ENCODE peak calls at places on chromosome 1, in ten cellular contexts. S is psoas muscle, G is brain microvascular endothelial cell, V is testis, O is fibroblast of lung, B is OCI-LY7, X is prostate gland, M is ovary, E is cardiac muscle cell, Y is left ventricle myocardium inferior. T is an unnamed sample.

GRCh38 chr1:65393345-65393744 is 27.1 kb upstream of the LEPR start:
- DNase-seq in S (no peak), G (peak), V (no peak), O (peak), B (no peak), X (no peak), M (no peak), E (peak), Y (no peak), T (no peak)

GRCh38 chr1:62493656-62494055 is 56.8 kb downstream of the USP1 start:
- DNase-seq in S (no peak), G (no peak), V (no peak), O (peak), B (no peak), X (no peak), M (no peak), E (no peak), Y (no peak), T (no peak)

GRCh38 chr1:150971583-150972416 is 2.8 kb downstream of the CERS2 start:
- DNase-seq in S (no peak), G (no peak), V (no peak), O (no peak), B (peak), X (no peak), M (no peak), E (no peak), Y (no peak), T (no peak)

GRCh38 chr1:184698969-184699368 is 55.7 kb downstream of the EDEM3 start:
- DNase-seq in S (no peak), G (no peak), V (no peak), O (no peak), B (no peak), X (no peak), M (no peak), E (no peak), Y (no peak), T (no peak)

GRCh38 chr1:239367417-239367816 is 19.0 kb upstream of the CHRM3 start:
- DNase-seq in S (no peak), G (no peak), V (no peak), O (no peak), B (no peak), X (no peak), M (no peak), E (no peak), Y (no peak), T (no peak)

GRCh38 chr1:91846007-91846620 is 39.8 kb downstream of the TGFBR3 start:
- DNase-seq in S (no peak), G (no peak), V (peak), O (peak), B (no peak), X (peak), M (peak), E (peak), Y (no peak), T (peak)

GRCh38 chr1:117638759-117639158 is 32.9 kb downstream of the TENT5C start:
- DNase-seq in S (no peak), G (no peak), V (no peak), O (no peak), B (peak), X (no peak), M (no peak), E (no peak), Y (no peak), T (no peak)

GRCh38 chr1:206141996-206142395 is 24.8 kb upstream of the AVPR1B start:
- DNase-seq in S (no peak), G (no peak), V (no peak), O (no peak), B (no peak), X (no peak), M (no peak), E (no peak), Y (no peak), T (no peak)

GRCh38 chr1:218836264-218836663 is 337.4 kb upstream of the LYPLAL1 start:
- DNase-seq in S (no peak), G (no peak), V (no peak), O (no peak), B (no peak), X (no peak), M (no peak), E (no peak), Y (no peak), T (no peak)

GRCh38 chr1:230327892-230328284 is 98.2 kb downstream of the PGBD5 start:
- DNase-seq in S (no peak), G (peak), V (no peak), O (peak), B (no peak), X (no peak), M (no peak), E (no peak), Y (no peak), T (no peak)

GRCh38 chr1:154895779-154896178 is 25.7 kb upstream of the KCNN3 start:
- DNase-seq in S (no peak), G (no peak), V (no peak), O (no peak), B (no peak), X (no peak), M (no peak), E (peak), Y (no peak), T (no peak)

GRCh38 chr1:154996966-154997701 is 3.7 kb downstream of the LENEP start:
- DNase-seq in S (no peak), G (no peak), V (no peak), O (no peak), B (no peak), X (no peak), M (no peak), E (no peak), Y (no peak), T (no peak)

GRCh38 chr1:156284112-156284511 is at the start of gene TMEM79:
- DNase-seq in S (no peak), G (no peak), V (no peak), O (no peak), B (no peak), X (peak), M (no peak), E (no peak), Y (no peak), T (no peak)

GRCh38 chr1:41666991-41667631 is 182.6 kb upstream of the EDN2 start:
- DNase-seq in S (no peak), G (no peak), V (no peak), O (peak), B (peak), X (peak), M (no peak), E (no peak), Y (no peak), T (no peak)

GRCh38 chr1:31111290-31111951 is 45.9 kb upstream of the PUM1 start:
- DNase-seq in S (peak), G (no peak), V (no peak), O (peak), B (no peak), X (peak), M (no peak), E (peak), Y (peak), T (no peak)

GRCh38 chr1:179047637-179048002 is 21.9 kb downstream of the FAM20B start:
- DNase-seq in S (no peak), G (no peak), V (no peak), O (peak), B (no peak), X (no peak), M (no peak), E (no peak), Y (no peak), T (no peak)

GRCh38 chr1:7808253-7808844 is 24.3 kb downstream of the PER3 start:
- DNase-seq in S (no peak), G (no peak), V (no peak), O (peak), B (peak), X (no peak), M (no peak), E (peak), Y (no peak), T (no peak)

GRCh38 chr1:51304360-51304759 is 26.0 kb downstream of the TTC39A start:
- DNase-seq in S (no peak), G (no peak), V (no peak), O (no peak), B (no peak), X (no peak), M (no peak), E (no peak), Y (no peak), T (no peak)

GRCh38 chr1:164673584-164674214 is 114.7 kb downstream of the PBX1 start:
- DNase-seq in S (peak), G (no peak), V (peak), O (no peak), B (peak), X (no peak), M (no peak), E (no peak), Y (no peak), T (no peak)

GRCh38 chr1:175191654-175192053 is 922 bp downstream of the KIAA0040 start:
- DNase-seq in S (no peak), G (no peak), V (no peak), O (no peak), B (peak), X (peak), M (peak), E (no peak), Y (no peak), T (no peak)

GRCh38 chr1:60620107-60620506 is 462.3 kb upstream of the NFIA start:
- DNase-seq in S (no peak), G (no peak), V (no peak), O (no peak), B (no peak), X (no peak), M (no peak), E (no peak), Y (peak), T (no peak)

GRCh38 chr1:212532469-212533235 is 75.9 kb upstream of the ATF3 start:
- DNase-seq in S (no peak), G (no peak), V (no peak), O (no peak), B (no peak), X (no peak), M (no peak), E (no peak), Y (no peak), T (no peak)

GRCh38 chr1:16617101-16617727 is 3.9 kb upstream of the NBPF1 start:
- DNase-seq in S (no peak), G (no peak), V (no peak), O (no peak), B (no peak), X (no peak), M (no peak), E (no peak), Y (no peak), T (no peak)

GRCh38 chr1:80925130-80925780 is 875.5 kb upstream of the ADGRL2 start:
- DNase-seq in S (no peak), G (no peak), V (no peak), O (no peak), B (no peak), X (no peak), M (no peak), E (no peak), Y (no peak), T (no peak)

GRCh38 chr1:43348809-43349593 is 9.8 kb upstream of the CDC20 start:
- DNase-seq in S (peak), G (peak), V (peak), O (peak), B (peak), X (peak), M (peak), E (peak), Y (peak), T (no peak)

GRCh38 chr1:230280906-230281413 is 145.2 kb downstream of the PGBD5 start:
- DNase-seq in S (no peak), G (no peak), V (no peak), O (no peak), B (no peak), X (no peak), M (peak), E (no peak), Y (no peak), T (no peak)

GRCh38 chr1:83978056-83978455 is 20.9 kb downstream of the TTLL7 start:
- DNase-seq in S (no peak), G (no peak), V (no peak), O (no peak), B (no peak), X (no peak), M (no peak), E (no peak), Y (no peak), T (no peak)

GRCh38 chr1:59776960-59777852 is 37.5 kb upstream of the HOOK1 start:
- DNase-seq in S (no peak), G (no peak), V (no peak), O (peak), B (no peak), X (no peak), M (no peak), E (peak), Y (no peak), T (no peak)

GRCh38 chr1:161038523-161039153 is at the start of gene TSTD1:
- DNase-seq in S (peak), G (no peak), V (peak), O (no peak), B (peak), X (peak), M (peak), E (peak), Y (peak), T (no peak)

GRCh38 chr1:101474039-101474665 is 237.3 kb downstream of the S1PR1 start:
- DNase-seq in S (no peak), G (no peak), V (peak), O (no peak), B (peak), X (no peak), M (no peak), E (peak), Y (no peak), T (no peak)

GRCh38 chr1:180241716-180242544 is 11.9 kb downstream of the LHX4 start:
- DNase-seq in S (no peak), G (no peak), V (peak), O (no peak), B (no peak), X (no peak), M (no peak), E (peak), Y (no peak), T (no peak)

GRCh38 chr1:55559802-55560201 is 344.6 kb upstream of the USP24 start:
- DNase-seq in S (no peak), G (no peak), V (no peak), O (no peak), B (no peak), X (no peak), M (no peak), E (no peak), Y (no peak), T (no peak)
- TF ChIP-seq CTCF in S (no peak), G (no peak), V (no peak), O (no peak), B (no peak), X (no peak), M (no peak), E (no peak), Y (no peak), T (no peak)

GRCh38 chr1:63983391-63984256 is 209.8 kb downstream of the ROR1 start:
- DNase-seq in S (no peak), G (no peak), V (no peak), O (peak), B (no peak), X (no peak), M (no peak), E (no peak), Y (no peak), T (no peak)
- H3K27ac ChIP-seq in S (no peak), G (no peak), V (no peak), O (no peak), B (no peak), X (no peak), M (no peak), E (no peak), Y (no peak), T (no peak)

GRCh38 chr1:10557714-10558113 is 83.0 kb downstream of the PEX14 start:
- DNase-seq in S (no peak), G (no peak), V (no peak), O (no peak), B (no peak), X (no peak), M (no peak), E (no peak), Y (no peak), T (no peak)

GRCh38 chr1:10559386-10559785 is 84.6 kb downstream of the PEX14 start:
- DNase-seq in S (no peak), G (no peak), V (no peak), O (no peak), B (no peak), X (no peak), M (no peak), E (no peak), Y (no peak), T (no peak)

GRCh38 chr1:10564063-10564462 is 89.3 kb downstream of the PEX14 start:
- DNase-seq in S (no peak), G (no peak), V (no peak), O (no peak), B (no peak), X (no peak), M (no peak), E (no peak), Y (no peak), T (no peak)

GRCh38 chr1:10561497-10561896 is 86.7 kb downstream of the PEX14 start:
- DNase-seq in S (no peak), G (no peak), V (no peak), O (peak), B (no peak), X (no peak), M (no peak), E (peak), Y (no peak), T (no peak)

GRCh38 chr1:10561955-10562354 is 87.2 kb downstream of the PEX14 start:
- DNase-seq in S (no peak), G (no peak), V (no peak), O (no peak), B (no peak), X (no peak), M (no peak), E (no peak), Y (no peak), T (no peak)
- TF ChIP-seq CTCF in S (no peak), G (peak), V (no peak), O (no peak), B (peak), X (no peak), M (no peak), E (peak), Y (no peak), T (peak)

GRCh38 chr1:3771108-3772026 is 1.2 kb upstream of the SMIM1 start:
- DNase-seq in S (no peak), G (no peak), V (peak), O (no peak), B (no peak), X (no peak), M (peak), E (no peak), Y (no peak), T (no peak)
- H3K27ac ChIP-seq in S (no peak), G (no peak), V (peak), O (no peak), B (no peak), X (peak), M (peak), E (peak), Y (peak), T (no peak)